ENCODE peak calls at places on chromosomes 4 and X, in seven cellular contexts. One of them, this sample, is unnamed.
A peak's percentile ranks its signal among the peaks of the same experiment; 100 is the strongest.

GRCh38 chr4:48138511-48138910 is 4.5 kb upstream of the TXK start:
- DNase-seq in GM12878: no peak
- DNase-seq in sigmoid colon: no peak
- DNase-seq in SK-N-SH: no peak
- DNase-seq in HepG2: no peak
- DNase-seq in transverse colon: no peak
- DNase-seq in K562: no peak
- DNase-seq in this sample: no peak

GRCh38 chrX:76454456-76454927 is 27.0 kb downstream of the MAGEE1 start:
- DNase-seq in K562: peak; percentile 4
- DNase-seq in SK-N-SH: peak; percentile 6
- DNase-seq in sigmoid colon: no peak
- DNase-seq in GM12878: no peak
- DNase-seq in HepG2: peak; percentile 4
- DNase-seq in transverse colon: no peak
- DNase-seq in this sample: no peak

GRCh38 chrX:68708503-68709290 is 61.2 kb downstream of the STARD8 start:
- DNase-seq in transverse colon: no peak
- DNase-seq in HepG2: no peak
- DNase-seq in K562: no peak
- DNase-seq in sigmoid colon: no peak
- DNase-seq in GM12878: no peak
- DNase-seq in SK-N-SH: no peak
- DNase-seq in this sample: no peak

GRCh38 chr4:93409035-93409434 is 419.5 kb upstream of the ATOH1 start:
- DNase-seq in SK-N-SH: no peak
- DNase-seq in transverse colon: no peak
- DNase-seq in HepG2: no peak
- DNase-seq in GM12878: no peak
- DNase-seq in K562: no peak
- DNase-seq in sigmoid colon: no peak
- DNase-seq in this sample: no peak

GRCh38 chrX:69060631-69061408 is 104.4 kb downstream of the PJA1 start:
- DNase-seq in sigmoid colon: no peak
- DNase-seq in K562: no peak
- DNase-seq in transverse colon: peak; percentile 46
- DNase-seq in SK-N-SH: no peak
- DNase-seq in HepG2: peak; percentile 21
- DNase-seq in GM12878: no peak
- DNase-seq in this sample: peak; percentile 54

GRCh38 chr4:102789317-102789717 is 28.5 kb upstream of the MANBA start:
- DNase-seq in HepG2: no peak
- DNase-seq in SK-N-SH: no peak
- DNase-seq in sigmoid colon: no peak
- DNase-seq in K562: no peak
- DNase-seq in GM12878: no peak
- DNase-seq in transverse colon: no peak
- DNase-seq in this sample: no peak

GRCh38 chrX:33211356-33212254 is at the start of gene DMD:
- DNase-seq in GM12878: no peak
- DNase-seq in K562: no peak
- DNase-seq in transverse colon: peak; percentile 20
- DNase-seq in sigmoid colon: peak; percentile 87
- DNase-seq in SK-N-SH: no peak
- DNase-seq in HepG2: peak; percentile 1
- DNase-seq in this sample: no peak

GRCh38 chr4:132642196-132642817 is 506.8 kb upstream of the PCDH10 start:
- DNase-seq in SK-N-SH: peak; percentile 46
- DNase-seq in sigmoid colon: no peak
- DNase-seq in K562: peak; percentile 10
- DNase-seq in GM12878: peak; percentile 3
- DNase-seq in HepG2: peak; percentile 20
- DNase-seq in transverse colon: no peak
- DNase-seq in this sample: no peak

GRCh38 chr4:136012250-136012649 is 1520.0 kb downstream of the PCDH18 start:
- DNase-seq in SK-N-SH: no peak
- DNase-seq in sigmoid colon: no peak
- DNase-seq in HepG2: no peak
- DNase-seq in K562: no peak
- DNase-seq in GM12878: no peak
- DNase-seq in transverse colon: no peak
- DNase-seq in this sample: no peak

GRCh38 chr4:142155347-142155746 is 519.0 kb downstream of the IL15 start:
- DNase-seq in HepG2: no peak
- DNase-seq in K562: no peak
- DNase-seq in SK-N-SH: no peak
- DNase-seq in sigmoid colon: no peak
- DNase-seq in GM12878: no peak
- DNase-seq in transverse colon: no peak
- DNase-seq in this sample: no peak

GRCh38 chr4:84878541-84878940 is 87.9 kb downstream of the WDFY3 start:
- DNase-seq in K562: no peak
- DNase-seq in HepG2: no peak
- DNase-seq in SK-N-SH: no peak
- DNase-seq in sigmoid colon: no peak
- DNase-seq in GM12878: no peak
- DNase-seq in transverse colon: no peak
- DNase-seq in this sample: no peak

GRCh38 chr4:71595576-71596108 is 188.2 kb downstream of the GC start:
- DNase-seq in SK-N-SH: no peak
- DNase-seq in transverse colon: no peak
- DNase-seq in K562: no peak
- DNase-seq in HepG2: no peak
- DNase-seq in sigmoid colon: no peak
- DNase-seq in GM12878: no peak
- DNase-seq in this sample: no peak

GRCh38 chrX:22689290-22689689 is 310.5 kb upstream of the DDX53 start:
- DNase-seq in SK-N-SH: no peak
- DNase-seq in sigmoid colon: no peak
- DNase-seq in transverse colon: no peak
- DNase-seq in GM12878: no peak
- DNase-seq in HepG2: no peak
- DNase-seq in K562: no peak
- DNase-seq in this sample: no peak

GRCh38 chr4:25677943-25678342 is 22.3 kb downstream of the SLC34A2 start:
- DNase-seq in sigmoid colon: no peak
- DNase-seq in HepG2: no peak
- DNase-seq in GM12878: no peak
- DNase-seq in K562: no peak
- DNase-seq in transverse colon: no peak
- DNase-seq in SK-N-SH: no peak
- DNase-seq in this sample: no peak

GRCh38 chr4:76053730-76054129 is 17.9 kb upstream of the CXCL11 start:
- DNase-seq in GM12878: no peak
- DNase-seq in HepG2: peak; percentile 35
- DNase-seq in K562: no peak
- DNase-seq in SK-N-SH: no peak
- DNase-seq in transverse colon: no peak
- DNase-seq in sigmoid colon: no peak
- DNase-seq in this sample: no peak
- TF ChIP-seq EP300 in GM12878: no peak
- TF ChIP-seq EP300 in HepG2: no peak
- TF ChIP-seq EP300 in K562: no peak
- TF ChIP-seq EP300 in SK-N-SH: no peak
- TF ChIP-seq EP300 in transverse colon: no peak
- TF ChIP-seq EP300 in sigmoid colon: no peak
- TF ChIP-seq EP300 in this sample: no peak

GRCh38 chr4:73976217-73976616 is 5.6 kb downstream of the PF4 start:
- DNase-seq in sigmoid colon: no peak
- DNase-seq in HepG2: no peak
- DNase-seq in transverse colon: no peak
- DNase-seq in SK-N-SH: no peak
- DNase-seq in GM12878: no peak
- DNase-seq in K562: no peak
- DNase-seq in this sample: no peak
- TF ChIP-seq CTCF in sigmoid colon: no peak
- TF ChIP-seq CTCF in HepG2: no peak
- TF ChIP-seq CTCF in transverse colon: no peak
- TF ChIP-seq CTCF in SK-N-SH: no peak
- TF ChIP-seq CTCF in GM12878: no peak
- TF ChIP-seq CTCF in K562: no peak
- TF ChIP-seq CTCF in this sample: no peak

GRCh38 chr4:2503809-2504208 is 32.6 kb upstream of the FAM193A start:
- DNase-seq in transverse colon: no peak
- DNase-seq in HepG2: no peak
- DNase-seq in sigmoid colon: no peak
- DNase-seq in K562: no peak
- DNase-seq in GM12878: no peak
- DNase-seq in SK-N-SH: no peak
- DNase-seq in this sample: no peak
- TF ChIP-seq POLR2AphosphoS5 in transverse colon: no peak
- TF ChIP-seq POLR2AphosphoS5 in HepG2: no peak
- TF ChIP-seq POLR2AphosphoS5 in sigmoid colon: no peak
- TF ChIP-seq POLR2AphosphoS5 in K562: no peak
- TF ChIP-seq POLR2AphosphoS5 in GM12878: no peak
- TF ChIP-seq POLR2AphosphoS5 in SK-N-SH: no peak
- TF ChIP-seq POLR2AphosphoS5 in this sample: no peak

GRCh38 chr4:173343832-173344397 is 9.8 kb upstream of the HMGB2 start:
- DNase-seq in HepG2: no peak
- DNase-seq in transverse colon: no peak
- DNase-seq in GM12878: no peak
- DNase-seq in SK-N-SH: no peak
- DNase-seq in K562: no peak
- DNase-seq in sigmoid colon: no peak
- DNase-seq in this sample: no peak
- TF ChIP-seq EP300 in HepG2: no peak
- TF ChIP-seq EP300 in transverse colon: no peak
- TF ChIP-seq EP300 in GM12878: no peak
- TF ChIP-seq EP300 in SK-N-SH: no peak
- TF ChIP-seq EP300 in K562: no peak
- TF ChIP-seq EP300 in sigmoid colon: no peak
- TF ChIP-seq EP300 in this sample: no peak

This sample was measured in stomach.